ENCODE peak calls at places on chromosomes 12 and 14, in nine cellular contexts. One of them, this sample, is unnamed.

GRCh38 chr14:103886304-103887169 is 39.2 kb upstream of the PPP1R13B start:
- DNase-seq in bronchial epithelial cell: no peak
- DNase-seq in lung: no peak
- DNase-seq in fibroblast of mammary gland: peak; percentile 10
- DNase-seq in pancreas: no peak
- DNase-seq in neural progenitor cell: peak; percentile 72
- DNase-seq in fibroblast of pulmonary artery: peak; percentile 33
- DNase-seq in colonic mucosa: no peak
- DNase-seq in HFF-Myc: no peak
- DNase-seq in this sample: no peak

GRCh38 chr14:29671034-29671433 is 256.6 kb downstream of the PRKD1 start:
- DNase-seq in fibroblast of pulmonary artery: peak; percentile 87
- DNase-seq in lung: no peak
- DNase-seq in HFF-Myc: no peak
- DNase-seq in bronchial epithelial cell: no peak
- DNase-seq in fibroblast of mammary gland: peak; percentile 44
- DNase-seq in colonic mucosa: no peak
- DNase-seq in pancreas: no peak
- DNase-seq in neural progenitor cell: no peak
- DNase-seq in this sample: no peak

GRCh38 chr12:112711507-112711906 is 80.0 kb upstream of the RPH3A start:
- DNase-seq in bronchial epithelial cell: no peak
- DNase-seq in pancreas: no peak
- DNase-seq in HFF-Myc: no peak
- DNase-seq in fibroblast of mammary gland: no peak
- DNase-seq in colonic mucosa: no peak
- DNase-seq in lung: no peak
- DNase-seq in neural progenitor cell: no peak
- DNase-seq in fibroblast of pulmonary artery: no peak
- DNase-seq in this sample: no peak

GRCh38 chr12:80936353-80936641 is 1.4 kb downstream of the LIN7A start:
- DNase-seq in neural progenitor cell: peak; percentile 68
- DNase-seq in lung: no peak
- DNase-seq in fibroblast of mammary gland: no peak
- DNase-seq in bronchial epithelial cell: no peak
- DNase-seq in pancreas: no peak
- DNase-seq in HFF-Myc: no peak
- DNase-seq in colonic mucosa: no peak
- DNase-seq in fibroblast of pulmonary artery: peak; percentile 35
- DNase-seq in this sample: no peak

GRCh38 chr14:54488318-54488645 is 498 bp downstream of the GMFB start:
- DNase-seq in bronchial epithelial cell: peak; percentile 17
- DNase-seq in lung: no peak
- DNase-seq in HFF-Myc: no peak
- DNase-seq in colonic mucosa: no peak
- DNase-seq in neural progenitor cell: no peak
- DNase-seq in fibroblast of pulmonary artery: no peak
- DNase-seq in pancreas: no peak
- DNase-seq in fibroblast of mammary gland: no peak
- DNase-seq in this sample: no peak

GRCh38 chr12:13223176-13223806 is 26.8 kb downstream of the EMP1 start:
- DNase-seq in fibroblast of mammary gland: peak; percentile 94
- DNase-seq in bronchial epithelial cell: peak; percentile 96
- DNase-seq in colonic mucosa: no peak
- DNase-seq in pancreas: no peak
- DNase-seq in fibroblast of pulmonary artery: peak; percentile 80
- DNase-seq in HFF-Myc: no peak
- DNase-seq in neural progenitor cell: no peak
- DNase-seq in lung: no peak
- DNase-seq in this sample: no peak

GRCh38 chr12:79547044-79547734 is 143.6 kb downstream of the PAWR start:
- DNase-seq in fibroblast of pulmonary artery: peak; percentile 69
- DNase-seq in colonic mucosa: peak; percentile 38
- DNase-seq in neural progenitor cell: peak; percentile 84
- DNase-seq in fibroblast of mammary gland: peak; percentile 20
- DNase-seq in bronchial epithelial cell: peak; percentile 98
- DNase-seq in HFF-Myc: no peak
- DNase-seq in lung: peak; percentile 74
- DNase-seq in pancreas: no peak
- DNase-seq in this sample: no peak

GRCh38 chr14:68927956-68928675 is 51.0 kb downstream of the ACTN1 start:
- DNase-seq in fibroblast of pulmonary artery: no peak
- DNase-seq in lung: no peak
- DNase-seq in fibroblast of mammary gland: no peak
- DNase-seq in bronchial epithelial cell: no peak
- DNase-seq in colonic mucosa: no peak
- DNase-seq in HFF-Myc: no peak
- DNase-seq in neural progenitor cell: no peak
- DNase-seq in pancreas: no peak
- DNase-seq in this sample: no peak

GRCh38 chr12:103799504-103800251 is 41.4 kb downstream of the NT5DC3 start:
- DNase-seq in lung: no peak
- DNase-seq in neural progenitor cell: no peak
- DNase-seq in HFF-Myc: no peak
- DNase-seq in fibroblast of pulmonary artery: peak; percentile 86
- DNase-seq in pancreas: no peak
- DNase-seq in colonic mucosa: peak; percentile 44
- DNase-seq in fibroblast of mammary gland: peak; percentile 62
- DNase-seq in bronchial epithelial cell: peak; percentile 97
- DNase-seq in this sample: no peak

GRCh38 chr14:36662543-36663403 is 1.1 kb downstream of the PAX9 start:
- DNase-seq in fibroblast of pulmonary artery: no peak
- DNase-seq in fibroblast of mammary gland: peak; percentile 12
- DNase-seq in neural progenitor cell: peak; percentile 73
- DNase-seq in HFF-Myc: no peak
- DNase-seq in bronchial epithelial cell: peak; percentile 34
- DNase-seq in pancreas: peak; percentile 76
- DNase-seq in lung: no peak
- DNase-seq in colonic mucosa: no peak
- DNase-seq in this sample: peak; percentile 39

GRCh38 chr12:47990351-47991105 is 13.7 kb downstream of the COL2A1 start:
- DNase-seq in lung: no peak
- DNase-seq in HFF-Myc: no peak
- DNase-seq in fibroblast of mammary gland: peak; percentile 12
- DNase-seq in colonic mucosa: no peak
- DNase-seq in neural progenitor cell: no peak
- DNase-seq in bronchial epithelial cell: no peak
- DNase-seq in pancreas: no peak
- DNase-seq in fibroblast of pulmonary artery: no peak
- DNase-seq in this sample: peak; percentile 65

GRCh38 chr14:77804592-77804991 is 4.7 kb downstream of the ADCK1 start:
- DNase-seq in neural progenitor cell: peak; percentile 71
- DNase-seq in HFF-Myc: no peak
- DNase-seq in bronchial epithelial cell: peak; percentile 35
- DNase-seq in fibroblast of mammary gland: peak; percentile 27
- DNase-seq in fibroblast of pulmonary artery: peak; percentile 10
- DNase-seq in colonic mucosa: peak; percentile 57
- DNase-seq in lung: no peak
- DNase-seq in pancreas: no peak
- DNase-seq in this sample: peak; percentile 61

GRCh38 chr12:52715416-52715815 is 12.1 kb upstream of the KRT77 start:
- DNase-seq in HFF-Myc: no peak
- DNase-seq in lung: no peak
- DNase-seq in colonic mucosa: peak; percentile 37
- DNase-seq in fibroblast of mammary gland: no peak
- DNase-seq in bronchial epithelial cell: peak; percentile 10
- DNase-seq in pancreas: no peak
- DNase-seq in fibroblast of pulmonary artery: no peak
- DNase-seq in neural progenitor cell: peak; percentile 42
- DNase-seq in this sample: no peak

GRCh38 chr12:113802000-113802749 is 163.9 kb downstream of the RBM19 start:
- DNase-seq in colonic mucosa: no peak
- DNase-seq in lung: no peak
- DNase-seq in HFF-Myc: no peak
- DNase-seq in pancreas: no peak
- DNase-seq in fibroblast of pulmonary artery: no peak
- DNase-seq in bronchial epithelial cell: peak; percentile 11
- DNase-seq in neural progenitor cell: no peak
- DNase-seq in fibroblast of mammary gland: no peak
- DNase-seq in this sample: no peak

GRCh38 chr12:4369548-4369947 is 10.0 kb downstream of the FGF23 start:
- DNase-seq in HFF-Myc: no peak
- DNase-seq in bronchial epithelial cell: no peak
- DNase-seq in neural progenitor cell: no peak
- DNase-seq in fibroblast of pulmonary artery: no peak
- DNase-seq in pancreas: no peak
- DNase-seq in colonic mucosa: no peak
- DNase-seq in fibroblast of mammary gland: no peak
- DNase-seq in lung: no peak
- DNase-seq in this sample: no peak

GRCh38 chr12:2640281-2640680 is 154.5 kb upstream of the FKBP4 start:
- DNase-seq in neural progenitor cell: no peak
- DNase-seq in HFF-Myc: peak; percentile 32
- DNase-seq in bronchial epithelial cell: no peak
- DNase-seq in colonic mucosa: no peak
- DNase-seq in fibroblast of mammary gland: peak; percentile 86
- DNase-seq in lung: no peak
- DNase-seq in pancreas: no peak
- DNase-seq in fibroblast of pulmonary artery: no peak
- DNase-seq in this sample: no peak
- TF ChIP-seq CTCF in neural progenitor cell: no peak
- TF ChIP-seq CTCF in HFF-Myc: peak; percentile 38
- TF ChIP-seq CTCF in bronchial epithelial cell: no peak
- TF ChIP-seq CTCF in colonic mucosa: no peak
- TF ChIP-seq CTCF in fibroblast of mammary gland: peak; percentile 34
- TF ChIP-seq CTCF in lung: no peak
- TF ChIP-seq CTCF in pancreas: no peak
- TF ChIP-seq CTCF in fibroblast of pulmonary artery: no peak
- TF ChIP-seq CTCF in this sample: no peak

GRCh38 chr12:120820885-120821510 is 83.2 kb downstream of the SPPL3 start:
- DNase-seq in lung: no peak
- DNase-seq in neural progenitor cell: no peak
- DNase-seq in fibroblast of pulmonary artery: no peak
- DNase-seq in fibroblast of mammary gland: no peak
- DNase-seq in HFF-Myc: no peak
- DNase-seq in pancreas: no peak
- DNase-seq in bronchial epithelial cell: no peak
- DNase-seq in colonic mucosa: no peak
- DNase-seq in this sample: no peak
- TF ChIP-seq CTCF in lung: no peak
- TF ChIP-seq CTCF in neural progenitor cell: no peak
- TF ChIP-seq CTCF in fibroblast of pulmonary artery: no peak
- TF ChIP-seq CTCF in fibroblast of mammary gland: no peak
- TF ChIP-seq CTCF in HFF-Myc: no peak
- TF ChIP-seq CTCF in pancreas: no peak
- TF ChIP-seq CTCF in bronchial epithelial cell: no peak
- TF ChIP-seq CTCF in colonic mucosa: no peak
- TF ChIP-seq CTCF in this sample: no peak

GRCh38 chr14:34098985-34099349 is 148.1 kb upstream of the EGLN3 start:
- DNase-seq in lung: no peak
- DNase-seq in bronchial epithelial cell: no peak
- DNase-seq in pancreas: no peak
- DNase-seq in colonic mucosa: no peak
- DNase-seq in fibroblast of pulmonary artery: no peak
- DNase-seq in neural progenitor cell: no peak
- DNase-seq in HFF-Myc: no peak
- DNase-seq in fibroblast of mammary gland: no peak
- DNase-seq in this sample: no peak
- TF ChIP-seq CTCF in lung: no peak
- TF ChIP-seq CTCF in bronchial epithelial cell: no peak
- TF ChIP-seq CTCF in pancreas: peak; percentile 1
- TF ChIP-seq CTCF in colonic mucosa: peak; percentile 10
- TF ChIP-seq CTCF in fibroblast of pulmonary artery: no peak
- TF ChIP-seq CTCF in neural progenitor cell: no peak
- TF ChIP-seq CTCF in HFF-Myc: no peak
- TF ChIP-seq CTCF in fibroblast of mammary gland: no peak
- TF ChIP-seq CTCF in this sample: no peak

DNA sequence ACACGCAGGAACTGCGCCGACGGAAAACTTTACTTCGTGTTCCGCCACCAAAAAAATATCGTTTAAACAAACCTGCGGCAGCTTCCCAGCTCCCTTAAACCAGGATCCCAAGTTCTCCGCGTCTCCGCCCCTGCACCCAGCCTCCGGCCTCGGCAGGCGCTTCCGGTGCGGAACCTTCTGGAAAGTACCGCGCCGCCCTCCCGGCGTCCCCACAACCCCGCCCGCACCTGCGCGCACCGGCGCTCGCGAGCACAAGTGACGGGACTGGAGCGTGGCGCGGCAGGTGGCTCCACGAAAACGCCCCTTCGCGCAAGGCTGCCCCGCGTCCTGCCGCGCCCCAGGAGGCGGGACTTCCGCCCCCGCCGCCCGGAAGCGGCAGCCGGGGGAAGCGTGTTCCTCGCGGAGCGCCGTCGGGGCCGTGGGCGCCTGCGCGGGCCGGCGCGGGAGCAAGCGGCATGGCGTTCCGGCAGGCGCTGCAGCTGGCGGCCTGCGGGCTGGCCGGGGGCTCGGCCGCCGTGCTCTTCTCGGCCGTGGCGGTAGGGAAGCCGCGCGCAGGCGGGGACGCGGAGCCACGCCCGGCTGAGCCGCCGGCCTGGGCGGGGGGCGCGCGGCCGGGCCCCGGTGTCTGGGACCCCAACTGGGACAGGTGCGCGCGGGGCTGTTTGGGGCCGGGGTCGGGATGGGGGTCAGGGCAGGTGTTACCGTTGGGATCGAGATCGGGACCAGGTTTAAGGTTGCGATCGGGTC is at the start of gene PGAM5:
- DNase-seq in colonic mucosa: peak; percentile 88
- DNase-seq in lung: peak; percentile 81
- DNase-seq in pancreas: peak; percentile 94
- DNase-seq in HFF-Myc: peak; percentile 17
- DNase-seq in fibroblast of mammary gland: peak; percentile 59
- DNase-seq in neural progenitor cell: peak; percentile 87
- DNase-seq in bronchial epithelial cell: peak; percentile 73
- DNase-seq in fibroblast of pulmonary artery: peak; percentile 78
- DNase-seq in this sample: peak; percentile 98
- TF ChIP-seq CTCF in colonic mucosa: no peak
- TF ChIP-seq CTCF in lung: no peak
- TF ChIP-seq CTCF in pancreas: no peak
- TF ChIP-seq CTCF in HFF-Myc: no peak
- TF ChIP-seq CTCF in fibroblast of mammary gland: no peak
- TF ChIP-seq CTCF in neural progenitor cell: no peak
- TF ChIP-seq CTCF in bronchial epithelial cell: no peak
- TF ChIP-seq CTCF in fibroblast of pulmonary artery: no peak
- TF ChIP-seq CTCF in this sample: peak; percentile 5